ENCODE peak calls at places on chromosomes 12 and 14, in four cellular contexts. G is GM12864, B is choroid plexus epithelial cell, D is PC-9. J is an unnamed sample.

GRCh38 chr12:21773263-21773741 is 1.2 kb downstream of the KCNJ8 start:
- DNase-seq in G (no peak), B (peak; percentile 34), D (no peak), J (peak; percentile 63)

GRCh38 chr12:92695056-92695455 is 7.7 kb upstream of the PLEKHG7 start:
- DNase-seq in G (no peak), B (no peak), D (no peak), J (no peak)

GRCh38 chr12:1391722-1392121 is 202.7 kb downstream of the FBXL14 start:
- DNase-seq in G (no peak), B (peak; percentile 9), D (no peak), J (no peak)

GRCh38 chr14:101364503-101365328 is 196.6 kb upstream of the DIO3 start:
- DNase-seq in G (no peak), B (no peak), D (no peak), J (no peak)

GRCh38 chr12:132471858-132472255 is 18.1 kb upstream of the FBRSL1 start:
- DNase-seq in G (no peak), B (no peak), D (no peak), J (no peak)

GRCh38 chr12:6627598-6627997 is 8.2 kb downstream of the LPAR5 start:
- DNase-seq in G (no peak), B (no peak), D (no peak), J (no peak)

GRCh38 chr12:6946033-6946919 is 2.5 kb downstream of the C12orf57 start:
- DNase-seq in G (no peak), B (no peak), D (peak; percentile 98), J (no peak)

GRCh38 chr14:69190191-69190590 is 1.1 kb upstream of the EXD2 start:
- DNase-seq in G (no peak), B (no peak), D (no peak), J (no peak)

GRCh38 chr12:109779382-109779781 is 53.8 kb downstream of the TRPV4 start:
- DNase-seq in G (no peak), B (no peak), D (no peak), J (no peak)

GRCh38 chr12:131218291-131219172 is 264.8 kb downstream of the ADGRD1 start:
- DNase-seq in G (no peak), B (no peak), D (no peak), J (no peak)

GRCh38 chr12:123973552-123974341 is 732 bp downstream of the ZNF664 start:
- DNase-seq in G (no peak), B (no peak), D (peak; percentile 34), J (peak; percentile 17)

GRCh38 chr12:81558031-81558430 is 201.1 kb downstream of the PPFIA2 start:
- DNase-seq in G (no peak), B (peak; percentile 76), D (no peak), J (peak; percentile 69)

GRCh38 chr12:92393504-92393903 is 247.9 kb upstream of the BTG1 start:
- DNase-seq in G (no peak), B (no peak), D (no peak), J (no peak)

GRCh38 chr12:121634836-121635235 is 8.5 kb downstream of the ORAI1 start:
- DNase-seq in G (no peak), B (no peak), D (no peak), J (no peak)

GRCh38 chr14:35865611-35866010 is 39.5 kb downstream of the BRMS1L start:
- DNase-seq in G (no peak), B (no peak), D (no peak), J (no peak)

GRCh38 chr14:94001501-94002396 is 4.6 kb downstream of the CCDC197 start:
- DNase-seq in G (no peak), B (peak; percentile 75), D (peak; percentile 67), J (peak; percentile 75)

GRCh38 chr12:47636908-47637780 is 68.7 kb downstream of the RPAP3 start:
- DNase-seq in G (no peak), B (peak; percentile 45), D (peak; percentile 54), J (peak; percentile 12)

GRCh38 chr12:131499160-131499863 is 211.6 kb upstream of the SFSWAP start:
- DNase-seq in G (peak; percentile 15), B (no peak), D (no peak), J (no peak)

GRCh38 chr12:24069532-24070395 is 120.3 kb upstream of the SOX5 start:
- DNase-seq in G (no peak), B (peak; percentile 48), D (no peak), J (peak; percentile 32)

GRCh38 chr12:76020281-76020680 is 11.3 kb downstream of the PHLDA1 start:
- DNase-seq in G (no peak), B (peak; percentile 65), D (peak; percentile 97), J (peak; percentile 91)

GRCh38 chr12:2845280-2845679 is 10.4 kb upstream of the NRIP2 start:
- DNase-seq in G (no peak), B (peak; percentile 85), D (no peak), J (peak; percentile 89)

GRCh38 chr12:55847033-55847432 is 4.3 kb upstream of the MMP19 start:
- DNase-seq in G (no peak), B (peak; percentile 79), D (no peak), J (peak; percentile 93)

GRCh38 chr12:47812797-47813490 is 6.8 kb downstream of the HDAC7 start:
- DNase-seq in G (peak; percentile 88), B (peak; percentile 90), D (peak; percentile 79), J (peak; percentile 82)

DNA sequence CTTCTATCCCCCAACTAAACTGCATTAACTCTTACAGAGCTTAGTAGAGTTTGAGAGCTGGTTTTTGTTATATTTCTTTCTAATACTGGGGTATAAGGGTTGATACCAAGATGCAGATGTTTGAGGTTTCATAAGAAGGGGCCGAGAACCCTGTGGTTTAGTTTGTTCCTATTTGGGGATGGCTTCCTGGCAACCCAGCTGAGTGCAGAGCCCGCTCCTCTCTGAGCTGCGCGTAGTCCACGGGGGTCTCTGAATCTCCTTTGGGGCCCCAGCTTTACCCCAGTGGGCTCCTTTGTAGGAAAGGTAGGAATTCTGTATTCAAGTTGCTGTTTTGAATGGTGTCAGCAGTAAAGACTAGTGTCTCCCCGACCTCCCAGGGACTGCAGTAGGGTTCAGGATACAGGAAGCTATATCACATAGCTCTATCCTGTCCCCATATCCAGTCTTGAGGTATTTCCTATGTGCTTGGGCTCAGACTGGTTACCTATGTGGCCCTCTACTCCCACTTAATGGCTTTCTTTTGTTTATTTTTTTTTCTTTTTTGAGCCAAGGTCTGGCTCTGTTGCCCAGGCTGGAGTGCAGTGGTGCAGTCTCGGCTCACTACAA is 25.4 kb downstream of the PLXNC1 start:
- DNase-seq in G (no peak), B (peak; percentile 60), D (no peak), J (no peak)
- H3K4me3 ChIP-seq in G (peak overlapping the region; percentile 23), B (no peak overlapping the region), D (no peak overlapping the region), J (no peak overlapping the region)

GRCh38 chr14:63737582-63738006 is 9.7 kb upstream of the SGPP1 start:
- DNase-seq in G (peak; percentile 65), B (peak; percentile 24), D (no peak), J (no peak)
- H3K4me3 ChIP-seq in G (no peak overlapping the region), B (no peak overlapping the region), D (no peak overlapping the region), J (no peak overlapping the region)

DNA sequence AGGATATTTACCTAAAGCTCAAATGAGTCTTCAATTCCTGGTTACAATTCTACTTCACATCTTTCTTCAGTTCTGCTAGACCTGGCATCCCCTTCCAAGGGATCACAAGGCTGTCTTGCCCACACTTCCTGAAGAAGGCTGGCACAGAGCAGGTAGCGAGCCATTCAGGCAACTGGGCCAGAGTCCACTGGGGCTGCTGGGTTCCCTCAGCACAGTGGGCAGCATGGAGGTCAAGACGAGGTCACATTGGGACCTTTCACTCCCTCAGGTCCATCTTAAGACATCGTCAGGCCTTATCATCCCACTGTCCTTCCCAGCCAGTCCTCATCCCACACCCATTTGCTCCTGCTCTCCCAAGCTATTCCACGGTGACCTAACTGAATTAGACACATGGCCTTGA is 143.1 kb upstream of the HIF1A start:
- DNase-seq in G (no peak), B (no peak), D (no peak), J (no peak)
- H3K4me3 ChIP-seq in G (no peak overlapping the region), B (no peak overlapping the region), D (no peak overlapping the region), J (no peak overlapping the region)

GRCh38 chr14:53106768-53107167 is 46.4 kb downstream of the DDHD1 start:
- DNase-seq in G (no peak), B (no peak), D (no peak), J (no peak)

GRCh38 chr14:53109028-53109687 is 44.0 kb downstream of the DDHD1 start:
- DNase-seq in G (peak; percentile 82), B (no peak), D (no peak), J (no peak)

GRCh38 chr14:53108292-53108937 is 44.7 kb downstream of the DDHD1 start:
- DNase-seq in G (no peak), B (no peak), D (no peak), J (no peak)

GRCh38 chr14:53110103-53110502 is 43.0 kb downstream of the DDHD1 start:
- DNase-seq in G (no peak), B (no peak), D (no peak), J (no peak)

GRCh38 chr14:53109688-53110041 is 43.5 kb downstream of the DDHD1 start:
- DNase-seq in G (no peak), B (no peak), D (no peak), J (no peak)
- H3K4me3 ChIP-seq in G (peak overlapping the region; percentile 52), B (no peak overlapping the region), D (no peak overlapping the region), J (no peak overlapping the region)

DNA sequence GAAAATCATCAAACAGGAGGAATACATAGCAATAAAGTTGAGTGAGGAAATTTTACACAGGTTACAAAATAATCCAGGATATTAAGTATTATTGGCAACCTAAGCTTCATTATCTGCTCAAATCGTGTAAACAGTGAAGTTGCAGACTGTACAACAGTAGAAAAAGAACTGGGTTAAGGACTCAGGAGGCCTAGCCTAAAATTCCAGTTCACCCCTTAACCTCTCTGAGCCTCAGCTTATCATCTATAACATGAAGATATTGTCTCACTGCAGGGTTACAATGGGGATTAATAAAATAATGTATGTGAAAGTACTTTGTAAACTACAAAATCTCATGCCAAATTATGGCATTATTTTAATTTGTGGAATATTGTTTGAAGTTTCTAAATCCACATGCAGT is 26.0 kb downstream of the DDHD1 start:
- DNase-seq in G (no peak), B (no peak), D (no peak), J (no peak)
- H3K4me3 ChIP-seq in G (no peak overlapping the region), B (no peak overlapping the region), D (no peak overlapping the region), J (no peak overlapping the region)

GRCh38 chr14:52222901-52223300 is 44.6 kb upstream of the PTGDR start:
- DNase-seq in G (no peak), B (no peak), D (no peak), J (no peak)

GRCh38 chr14:52219488-52220084 is 47.9 kb upstream of the PTGDR start:
- DNase-seq in G (no peak), B (no peak), D (no peak), J (peak; percentile 12)

DNA sequence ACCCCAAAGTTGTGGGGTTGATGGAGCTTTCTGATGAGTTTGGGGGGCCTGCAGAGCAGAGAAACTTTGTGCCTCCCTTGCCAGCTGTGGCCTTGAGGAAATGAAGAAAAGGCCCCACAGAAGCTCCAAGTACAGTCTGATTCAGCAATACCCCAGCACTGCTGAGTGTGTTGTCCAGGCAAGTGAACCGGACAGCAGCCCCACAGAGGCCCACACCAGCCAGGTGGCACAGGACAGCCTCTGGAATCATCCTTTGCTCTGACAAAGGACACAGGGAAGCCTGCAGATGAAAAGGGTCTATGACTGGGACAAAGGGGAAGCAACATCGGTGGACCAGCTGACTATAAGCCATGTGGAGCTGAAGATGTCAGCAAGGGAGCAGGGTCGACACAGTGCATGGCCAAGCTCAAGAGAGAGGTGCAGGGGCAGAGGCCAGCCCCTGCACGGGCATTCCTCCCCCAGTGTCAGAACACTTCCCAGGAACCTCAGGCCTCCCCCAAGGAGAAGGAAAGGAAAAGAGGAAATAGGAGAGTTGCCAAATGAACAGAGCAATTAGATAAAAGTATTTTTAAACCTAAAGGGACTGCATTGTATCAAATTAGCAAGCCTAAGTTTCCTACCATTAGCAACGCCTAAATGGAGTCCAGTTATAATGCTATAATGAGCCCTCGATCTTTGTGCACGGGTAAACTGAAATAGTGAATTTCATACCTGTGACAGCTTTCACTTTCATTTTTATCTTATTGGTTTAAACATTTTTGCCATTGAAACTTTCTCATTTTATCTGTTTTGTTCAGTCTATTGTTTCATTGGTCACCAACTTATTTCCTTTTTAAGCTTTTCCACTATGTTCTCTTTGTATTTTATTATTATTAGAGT is 46.3 kb upstream of the PTGDR start:
- DNase-seq in G (no peak), B (no peak), D (no peak), J (no peak)
- H3K4me3 ChIP-seq in G (no peak overlapping the region), B (no peak overlapping the region), D (no peak overlapping the region), J (no peak overlapping the region)

GRCh38 chr12:105229446-105229845 is 6.5 kb downstream of the APPL2 start:
- DNase-seq in G (no peak), B (peak; percentile 41), D (no peak), J (peak; percentile 39)
- H3K4me3 ChIP-seq in G (no peak overlapping the region), B (no peak overlapping the region), D (no peak overlapping the region), J (no peak overlapping the region)

J was measured in cardiac fibroblast.